ENCODE peak calls at places on chromosome 7, in four cellular contexts. R is A172, V is EH, Q is NCI-H345. J is an unnamed sample.

GRCh38 chr7:69864283-69864682 is 266.0 kb downstream of the AUTS2 start:
- DNase-seq in R (no peak), V (no peak), Q (peak), J (peak)

GRCh38 chr7:25731881-25732240 is 420.1 kb upstream of the NFE2L3 start:
- DNase-seq in R (no peak), V (no peak), Q (no peak), J (no peak)

GRCh38 chr7:137084607-137085380 is 216.3 kb downstream of the CHRM2 start:
- DNase-seq in R (no peak), V (peak), Q (no peak), J (peak)

GRCh38 chr7:110841840-110842579 is 248.9 kb upstream of the LRRN3 start:
- DNase-seq in R (no peak), V (peak), Q (no peak), J (peak)

GRCh38 chr7:11206131-11206921 is 232.7 kb downstream of the PHF14 start:
- DNase-seq in R (peak), V (no peak), Q (no peak), J (no peak)

GRCh38 chr7:127938588-127938987 is 92.6 kb downstream of the LRRC4 start:
- DNase-seq in R (peak), V (peak), Q (no peak), J (peak)

GRCh38 chr7:48042216-48042615 is 6.9 kb downstream of the C7orf57 start:
- DNase-seq in R (peak), V (peak), Q (no peak), J (peak)

GRCh38 chr7:80999180-80999579 is 80.3 kb upstream of the SEMA3C start:
- DNase-seq in R (no peak), V (no peak), Q (no peak), J (no peak)

GRCh38 chr7:25642849-25643248 is 414.6 kb upstream of the NPVF start:
- DNase-seq in R (no peak), V (no peak), Q (no peak), J (no peak)

GRCh38 chr7:27863866-27864265 is 123.9 kb downstream of the TAX1BP1 start:
- DNase-seq in R (peak), V (peak), Q (no peak), J (peak)

GRCh38 chr7:128231021-128231420 is 10.1 kb upstream of the LEP start:
- DNase-seq in R (no peak), V (no peak), Q (no peak), J (no peak)

GRCh38 chr7:31791881-31792280 is 104.9 kb downstream of the PPP1R17 start:
- DNase-seq in R (no peak), V (peak), Q (no peak), J (peak)

GRCh38 chr7:68401313-68401712 is 1197.0 kb upstream of the AUTS2 start:
- DNase-seq in R (no peak), V (no peak), Q (no peak), J (no peak)

GRCh38 chr7:132709971-132710567 is 133.8 kb upstream of the PLXNA4 start:
- DNase-seq in R (peak), V (peak), Q (no peak), J (peak)

GRCh38 chr7:5237286-5237685 is 45.5 kb upstream of the SLC29A4 start:
- DNase-seq in R (no peak), V (peak), Q (no peak), J (peak)

GRCh38 chr7:101588131-101588935 is 40.8 kb downstream of the MYL10 start:
- DNase-seq in R (no peak), V (peak), Q (no peak), J (no peak)

GRCh38 chr7:36683695-36684357 is 40.5 kb downstream of the AOAH start:
- DNase-seq in R (no peak), V (no peak), Q (no peak), J (no peak)

J was measured in adipocyte.